ENCODE peak calls at places on chromosomes 1 and 21, in six cellular contexts. V is NCI-H146; T is non-pigmented ciliary epithelial cell; K is HTR-8/SVneo; I is foreskin fibroblast; P is stimulated activated CD4-positive, alpha-beta T cell treated with anti-CD3 and anti-CD28 coated beads, Interleukin-2, amount 100 ng/mL, for 48 hours. W is an unnamed sample.

GRCh38 chr1:57461405-57461804 is 37.5 kb upstream of the DAB1 start:
- DNase-seq in V (no peak), T (no peak), K (no peak), I (no peak), P (no peak), W (no peak)

GRCh38 chr1:23558140-23558871 is 995 bp downstream of the ID3 start:
- DNase-seq in V (peak; percentile 55), T (no peak), K (no peak), I (no peak), P (peak; percentile 30), W (no peak)

GRCh38 chr1:29974345-29974744 is 738.0 kb downstream of the PTPRU start:
- DNase-seq in V (no peak), T (peak; percentile 83), K (peak; percentile 56), I (peak; percentile 47), P (no peak), W (peak; percentile 96)

GRCh38 chr1:86416343-86416742 is 7.6 kb upstream of the CLCA2 start:
- DNase-seq in V (peak; percentile 46), T (no peak), K (no peak), I (no peak), P (no peak), W (no peak)

GRCh38 chr1:81179239-81179638 is 621.5 kb upstream of the ADGRL2 start:
- DNase-seq in V (no peak), T (peak; percentile 76), K (peak; percentile 3), I (peak; percentile 88), P (no peak), W (peak; percentile 81)

GRCh38 chr1:22613951-22614350 is 22.5 kb upstream of the C1QA start:
- DNase-seq in V (no peak), T (no peak), K (no peak), I (no peak), P (no peak), W (no peak)

GRCh38 chr21:43910460-43910859 is 45.4 kb downstream of the AGPAT3 start:
- DNase-seq in V (no peak), T (no peak), K (no peak), I (no peak), P (no peak), W (no peak)

GRCh38 chr1:63902844-63903589 is 129.2 kb downstream of the ROR1 start:
- DNase-seq in V (no peak), T (no peak), K (no peak), I (peak; percentile 54), P (no peak), W (no peak)

GRCh38 chr1:70314706-70315304 is 39.7 kb downstream of the ANKRD13C start:
- DNase-seq in V (no peak), T (no peak), K (no peak), I (no peak), P (no peak), W (no peak)

GRCh38 chr1:37726746-37727145 is 34.4 kb downstream of the CDCA8 start:
- DNase-seq in V (no peak), T (no peak), K (no peak), I (no peak), P (no peak), W (no peak)

GRCh38 chr1:8373547-8374270 is 55.8 kb downstream of the SLC45A1 start:
- DNase-seq in V (no peak), T (peak; percentile 43), K (no peak), I (peak; percentile 81), P (no peak), W (peak; percentile 90)

GRCh38 chr21:27301216-27301615 is 334.3 kb upstream of the ADAMTS5 start:
- DNase-seq in V (no peak), T (no peak), K (no peak), I (peak; percentile 26), P (no peak), W (peak; percentile 11)

GRCh38 chr1:205041998-205042910 is 758 bp upstream of the CNTN2 start:
- DNase-seq in V (no peak), T (no peak), K (no peak), I (no peak), P (no peak), W (no peak)

GRCh38 chr1:30052178-30052577 is 671.2 kb downstream of the MATN1 start:
- DNase-seq in V (no peak), T (no peak), K (no peak), I (no peak), P (no peak), W (no peak)

GRCh38 chr21:29481641-29482040 is 182.9 kb downstream of the BACH1 start:
- DNase-seq in V (no peak), T (no peak), K (no peak), I (peak; percentile 48), P (no peak), W (peak; percentile 61)

GRCh38 chr1:29310616-29311180 is 74.4 kb downstream of the PTPRU start:
- DNase-seq in V (peak; percentile 59), T (no peak), K (no peak), I (no peak), P (no peak), W (no peak)

GRCh38 chr1:92921031-92922023 is 39.9 kb downstream of the DIPK1A start:
- DNase-seq in V (no peak), T (no peak), K (no peak), I (no peak), P (no peak), W (no peak)

GRCh38 chr1:235468970-235469369 is 35.3 kb downstream of the B3GALNT2 start:
- DNase-seq in V (no peak), T (peak; percentile 55), K (peak; percentile 67), I (peak; percentile 8), P (no peak), W (peak; percentile 87)

GRCh38 chr1:176745945-176746344 is 283.0 kb downstream of the PAPPA2 start:
- DNase-seq in V (no peak), T (no peak), K (no peak), I (no peak), P (no peak), W (no peak)

GRCh38 chr1:20538227-20538626 is 14.1 kb upstream of the FAM43B start:
- DNase-seq in V (peak; percentile 75), T (no peak), K (no peak), I (no peak), P (no peak), W (no peak)